ENCODE peak calls at places on chromosome 12, in ten cellular contexts. V, B, C, U, E, T, O, P, N and I are unnamed samples.

GRCh38 chr12:93079271-93079670 is 150.2 kb upstream of the EEA1 start:
- DNase-seq in V (no peak), B (no peak), C (no peak), U (no peak), E (no peak), T (no peak), O (no peak), P (no peak), N (no peak), I (no peak)

GRCh38 chr12:64696065-64696741 is 63.0 kb downstream of the GNS start:
- DNase-seq in V (no peak), B (no peak), C (no peak), U (no peak), E (peak), T (no peak), O (no peak), P (no peak), N (no peak), I (no peak)

GRCh38 chr12:116980083-116980482 is 69.3 kb downstream of the FBXW8 start:
- DNase-seq in V (no peak), B (no peak), C (no peak), U (no peak), E (no peak), T (no peak), O (no peak), P (no peak), N (no peak), I (no peak)

GRCh38 chr12:80100566-80100965 is 1.2 kb downstream of the OTOGL start:
- DNase-seq in V (no peak), B (no peak), C (peak), U (no peak), E (no peak), T (no peak), O (no peak), P (no peak), N (no peak), I (no peak)

GRCh38 chr12:46921048-46921753 is 95.4 kb upstream of the SLC38A4 start:
- DNase-seq in V (no peak), B (no peak), C (no peak), U (no peak), E (peak), T (no peak), O (no peak), P (no peak), N (no peak), I (no peak)

GRCh38 chr12:24895612-24896011 is 53.3 kb downstream of the BCAT1 start:
- DNase-seq in V (no peak), B (no peak), C (no peak), U (no peak), E (no peak), T (no peak), O (no peak), P (no peak), N (no peak), I (no peak)

GRCh38 chr12:38664661-38665269 is 240.6 kb downstream of the CPNE8 start:
- DNase-seq in V (no peak), B (peak), C (no peak), U (no peak), E (peak), T (no peak), O (no peak), P (no peak), N (no peak), I (no peak)

GRCh38 chr12:7327913-7328312 is 24.0 kb downstream of the ACSM4 start:
- DNase-seq in V (no peak), B (no peak), C (no peak), U (no peak), E (peak), T (no peak), O (no peak), P (no peak), N (no peak), I (no peak)

GRCh38 chr12:89346741-89347324 is 5.5 kb downstream of the DUSP6 start:
- DNase-seq in V (no peak), B (no peak), C (no peak), U (no peak), E (no peak), T (peak), O (peak), P (peak), N (peak), I (no peak)

GRCh38 chr12:94469522-94469921 is 9.9 kb upstream of the CEP83 start:
- DNase-seq in V (no peak), B (no peak), C (no peak), U (no peak), E (no peak), T (no peak), O (no peak), P (no peak), N (no peak), I (no peak)

GRCh38 chr12:32069071-32069470 is 37.6 kb upstream of the BICD1 start:
- DNase-seq in V (no peak), B (no peak), C (no peak), U (no peak), E (peak), T (no peak), O (no peak), P (no peak), N (no peak), I (no peak)

GRCh38 chr12:10722905-10723866 is at the start of gene YBX3:
- DNase-seq in V (peak), B (peak), C (peak), U (peak), E (peak), T (peak), O (peak), P (peak), N (peak), I (peak)

GRCh38 chr12:23504043-23504442 is 445.4 kb downstream of the SOX5 start:
- DNase-seq in V (no peak), B (no peak), C (no peak), U (no peak), E (no peak), T (no peak), O (no peak), P (no peak), N (no peak), I (no peak)

GRCh38 chr12:13377698-13378097 is 181.2 kb downstream of the EMP1 start:
- DNase-seq in V (no peak), B (no peak), C (no peak), U (no peak), E (no peak), T (no peak), O (no peak), P (no peak), N (no peak), I (no peak)

GRCh38 chr12:18799140-18799446 is 61.2 kb downstream of the CAPZA3 start:
- DNase-seq in V (no peak), B (no peak), C (no peak), U (no peak), E (no peak), T (no peak), O (no peak), P (no peak), N (no peak), I (no peak)

GRCh38 chr12:64099430-64099829 is 122.7 kb downstream of the KICS2 start:
- DNase-seq in V (peak), B (no peak), C (peak), U (peak), E (peak), T (peak), O (no peak), P (peak), N (peak), I (no peak)

GRCh38 chr12:123916729-123917128 is 55.9 kb downstream of the CCDC92 start:
- DNase-seq in V (no peak), B (no peak), C (no peak), U (no peak), E (no peak), T (no peak), O (no peak), P (no peak), N (no peak), I (no peak)

GRCh38 chr12:6927379-6927991 is at the start of gene ATN1:
- DNase-seq in V (peak), B (peak), C (peak), U (peak), E (peak), T (peak), O (no peak), P (peak), N (peak), I (peak)

GRCh38 chr12:107447336-107447735 is 238.3 kb upstream of the PWP1 start:
- DNase-seq in V (peak), B (no peak), C (no peak), U (no peak), E (no peak), T (no peak), O (no peak), P (no peak), N (no peak), I (no peak)

GRCh38 chr12:21580748-21581495 is 23.7 kb downstream of the GYS2 start:
- DNase-seq in V (no peak), B (no peak), C (no peak), U (no peak), E (no peak), T (no peak), O (no peak), P (no peak), N (no peak), I (no peak)

GRCh38 chr12:45284096-45284901 is 68.4 kb downstream of the ANO6 start:
- DNase-seq in V (no peak), B (no peak), C (peak), U (peak), E (peak), T (no peak), O (no peak), P (no peak), N (no peak), I (no peak)

GRCh38 chr12:7959278-7960063 is 23.5 kb upstream of the SLC2A3 start:
- DNase-seq in V (no peak), B (peak), C (no peak), U (peak), E (no peak), T (no peak), O (peak), P (peak), N (no peak), I (no peak)

GRCh38 chr12:106112094-106112822 is 26.5 kb downstream of the NUAK1 start:
- DNase-seq in V (peak), B (no peak), C (no peak), U (no peak), E (no peak), T (no peak), O (peak), P (no peak), N (no peak), I (no peak)

GRCh38 chr12:71548906-71549305 is 109.3 kb downstream of the LGR5 start:
- DNase-seq in V (no peak), B (no peak), C (no peak), U (no peak), E (no peak), T (no peak), O (no peak), P (no peak), N (no peak), I (no peak)

GRCh38 chr12:67637718-67638117 is 10.8 kb upstream of the DYRK2 start:
- DNase-seq in V (no peak), B (no peak), C (no peak), U (no peak), E (no peak), T (no peak), O (no peak), P (no peak), N (no peak), I (no peak)

GRCh38 chr12:58818546-58818945 is 101.8 kb downstream of the LRIG3 start:
- DNase-seq in V (no peak), B (no peak), C (peak), U (no peak), E (no peak), T (no peak), O (no peak), P (no peak), N (no peak), I (no peak)

GRCh38 chr12:126898562-126898961 is 1368.4 kb upstream of the TMEM132C start:
- DNase-seq in V (no peak), B (no peak), C (no peak), U (no peak), E (no peak), T (no peak), O (no peak), P (no peak), N (no peak), I (no peak)

GRCh38 chr12:4978737-4979136 is 64.9 kb upstream of the KCNA5 start:
- DNase-seq in V (no peak), B (no peak), C (no peak), U (no peak), E (no peak), T (no peak), O (no peak), P (no peak), N (no peak), I (no peak)

GRCh38 chr12:17076335-17076734 is 470.4 kb upstream of the LMO3 start:
- DNase-seq in V (no peak), B (no peak), C (no peak), U (peak), E (peak), T (no peak), O (no peak), P (no peak), N (no peak), I (no peak)

GRCh38 chr12:91975891-91976290 is 169.8 kb downstream of the BTG1 start:
- DNase-seq in V (no peak), B (no peak), C (no peak), U (no peak), E (no peak), T (no peak), O (no peak), P (no peak), N (no peak), I (no peak)

GRCh38 chr12:62575036-62575435 is 108.4 kb downstream of the MON2 start:
- DNase-seq in V (no peak), B (no peak), C (no peak), U (no peak), E (no peak), T (no peak), O (no peak), P (no peak), N (no peak), I (no peak)

GRCh38 chr12:114167431-114167830 is 201.3 kb upstream of the RBM19 start:
- DNase-seq in V (no peak), B (no peak), C (peak), U (no peak), E (no peak), T (no peak), O (no peak), P (no peak), N (no peak), I (no peak)

GRCh38 chr12:114165921-114166320 is 199.8 kb upstream of the RBM19 start:
- DNase-seq in V (no peak), B (no peak), C (no peak), U (no peak), E (no peak), T (no peak), O (no peak), P (no peak), N (no peak), I (no peak)

GRCh38 chr12:114166360-114166759 is 200.2 kb upstream of the RBM19 start:
- DNase-seq in V (no peak), B (no peak), C (peak), U (peak), E (peak), T (peak), O (peak), P (no peak), N (peak), I (peak)

GRCh38 chr12:114164354-114164753 is 198.2 kb upstream of the RBM19 start:
- DNase-seq in V (no peak), B (no peak), C (no peak), U (no peak), E (no peak), T (no peak), O (no peak), P (no peak), N (no peak), I (no peak)

DNA sequence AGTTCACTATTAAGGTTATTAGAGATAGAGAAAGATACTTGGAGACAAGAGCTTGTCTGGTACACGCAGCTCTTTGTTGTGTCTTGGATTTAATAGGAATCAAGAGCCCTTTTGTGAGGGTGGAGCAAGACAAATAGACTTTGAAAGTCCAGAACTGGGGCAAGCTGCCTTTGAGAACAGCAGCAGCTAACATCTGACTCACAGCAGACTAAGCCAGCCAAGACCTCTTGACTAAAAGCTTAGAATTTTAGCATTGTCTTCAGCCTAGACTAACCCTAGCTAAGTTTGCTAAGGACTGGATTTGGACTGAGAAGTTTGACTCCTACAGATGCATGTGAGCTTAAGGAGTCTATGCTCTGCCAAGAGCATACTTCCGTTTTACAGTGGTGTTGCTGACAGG is 201.9 kb upstream of the RBM19 start:
- DNase-seq in V (no peak), B (no peak), C (peak), U (no peak), E (no peak), T (no peak), O (no peak), P (no peak), N (no peak), I (no peak)
- H3K27ac ChIP-seq in V (no peak), B (no peak), C (no peak), U (no peak), E (no peak), T (no peak), O (no peak), P (no peak), N (no peak), I (no peak)

GRCh38 chr12:48852734-48853168 is 788 bp upstream of the DDX23 start:
- DNase-seq in V (no peak), B (no peak), C (no peak), U (peak), E (no peak), T (no peak), O (no peak), P (no peak), N (no peak), I (no peak)

GRCh38 chr12:48854488-48854887 is 2.5 kb upstream of the DDX23 start:
- DNase-seq in V (no peak), B (no peak), C (no peak), U (no peak), E (no peak), T (no peak), O (no peak), P (no peak), N (no peak), I (no peak)

GRCh38 chr12:48851883-48852733 is at the start of gene DDX23:
- DNase-seq in V (peak), B (peak), C (peak), U (peak), E (peak), T (peak), O (peak), P (peak), N (peak), I (peak)

GRCh38 chr12:48856379-48856778 is 4.4 kb upstream of the DDX23 start:
- DNase-seq in V (no peak), B (no peak), C (no peak), U (no peak), E (no peak), T (no peak), O (no peak), P (no peak), N (no peak), I (no peak)

DNA sequence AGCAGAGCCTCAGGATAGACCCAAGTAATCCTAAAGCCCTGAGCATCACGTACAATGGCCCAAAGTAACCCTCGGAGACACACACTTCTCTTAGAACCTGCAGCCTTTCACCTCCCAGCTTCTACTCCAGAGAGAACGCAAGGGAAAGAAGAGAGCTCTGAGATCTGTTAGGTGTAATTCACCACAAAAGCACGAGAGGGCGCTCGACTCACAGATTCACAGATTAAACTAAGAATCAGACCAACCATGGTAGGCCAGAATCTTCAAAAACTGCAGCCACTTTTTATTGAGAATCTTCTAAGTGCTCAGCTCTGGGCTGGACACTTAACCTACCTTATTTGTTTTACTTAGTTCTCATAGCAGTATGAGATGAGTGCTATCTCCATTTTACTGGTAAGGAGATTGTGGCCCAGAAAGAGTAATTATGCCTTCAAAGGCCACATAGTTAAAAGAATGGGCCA is 1.3 kb upstream of the DDX23 start:
- DNase-seq in V (peak), B (peak), C (peak), U (peak), E (peak), T (peak), O (peak), P (peak), N (peak), I (peak)
- H3K27ac ChIP-seq in V (peak), B (peak), C (peak), U (no peak), E (peak), T (peak), O (peak), P (peak), N (no peak), I (peak)

GRCh38 chr12:109116611-109116949 is 193 bp downstream of the ACACB start:
- DNase-seq in V (no peak), B (no peak), C (no peak), U (no peak), E (no peak), T (no peak), O (no peak), P (no peak), N (no peak), I (no peak)
- H3K27ac ChIP-seq in V (peak), B (peak), C (no peak), U (no peak), E (no peak), T (peak), O (peak), P (peak), N (peak), I (peak)

DNA sequence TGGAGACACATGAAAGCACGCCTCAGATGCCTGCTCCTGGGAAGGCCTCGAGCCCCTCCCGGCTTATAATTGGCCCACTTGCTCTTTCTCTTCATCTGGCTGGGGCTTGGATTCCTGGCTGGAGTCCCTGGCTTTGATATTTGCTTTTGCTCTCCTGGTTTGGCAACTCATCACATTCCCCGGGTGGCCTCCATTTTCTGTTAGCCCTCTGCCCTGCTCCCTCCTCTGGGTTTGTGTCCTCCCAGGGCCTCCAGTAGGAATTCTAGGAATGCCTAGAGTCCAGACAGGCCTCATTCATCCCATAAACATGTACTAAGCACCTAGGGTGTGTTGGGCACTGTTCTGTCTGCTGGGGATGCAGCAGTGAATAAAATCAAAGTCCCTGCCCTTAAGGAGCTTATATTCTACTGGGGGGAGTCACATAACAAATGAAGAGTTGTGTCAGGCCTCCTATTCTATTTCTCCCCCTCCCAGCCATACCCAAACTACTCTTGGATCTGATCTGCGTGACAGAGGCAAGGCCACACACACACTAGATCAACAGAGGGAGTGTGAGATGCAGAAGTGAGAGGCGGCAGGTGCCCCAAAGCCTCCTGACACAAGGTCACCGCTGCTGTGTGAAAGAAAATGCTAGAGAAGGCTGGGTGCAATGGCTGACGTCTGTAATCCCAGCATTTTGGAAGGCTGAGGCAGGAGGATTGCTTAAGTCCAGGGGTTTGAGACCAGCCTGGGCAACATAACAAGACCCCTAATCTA is 21.3 kb upstream of the TSPAN9 start:
- DNase-seq in V (no peak), B (no peak), C (no peak), U (no peak), E (no peak), T (no peak), O (no peak), P (no peak), N (no peak), I (no peak)
- H3K27ac ChIP-seq in V (peak), B (no peak), C (no peak), U (no peak), E (no peak), T (peak), O (no peak), P (no peak), N (no peak), I (no peak)

GRCh38 chr12:27226319-27226984 is 17.6 kb upstream of the STK38L start:
- DNase-seq in V (peak), B (no peak), C (no peak), U (peak), E (no peak), T (peak), O (no peak), P (peak), N (no peak), I (no peak)
- H3K27ac ChIP-seq in V (peak), B (peak), C (no peak), U (peak), E (peak), T (peak), O (no peak), P (no peak), N (no peak), I (peak)

GRCh38 chr12:49189731-49190314 is 943 bp upstream of the TUBA1A start:
- DNase-seq in V (no peak), B (no peak), C (no peak), U (no peak), E (no peak), T (no peak), O (no peak), P (no peak), N (no peak), I (no peak)

GRCh38 chr12:49188205-49188915 is 520 bp downstream of the TUBA1A start:
- DNase-seq in V (peak), B (peak), C (no peak), U (peak), E (peak), T (peak), O (peak), P (peak), N (peak), I (peak)

GRCh38 chr12:49188916-49189367 is at the start of gene TUBA1A:
- DNase-seq in V (peak), B (peak), C (peak), U (peak), E (peak), T (peak), O (peak), P (peak), N (peak), I (peak)

GRCh38 chr12:49190317-49190716 is 1.4 kb upstream of the TUBA1A start:
- DNase-seq in V (no peak), B (no peak), C (no peak), U (no peak), E (no peak), T (no peak), O (no peak), P (no peak), N (no peak), I (peak)

GRCh38 chr12:49187184-49187583 is 1.7 kb downstream of the TUBA1A start:
- DNase-seq in V (peak), B (no peak), C (no peak), U (no peak), E (peak), T (peak), O (no peak), P (peak), N (peak), I (peak)
- H3K27ac ChIP-seq in V (no peak), B (peak), C (no peak), U (no peak), E (no peak), T (peak), O (no peak), P (peak), N (no peak), I (peak)